ENCODE peak calls at places on chromosomes 13 and 19, in six cellular contexts. I, E, Q, N, C and T are unnamed samples.

GRCh38 chr13:24997367-24997967 is 98.5 kb upstream of the PABPC3 start:
- DNase-seq in C (peak; percentile 27), I (no peak), Q (no peak), N (no peak), E (no peak), T (peak; percentile 42)

GRCh38 chr19:35644987-35645679 is 3.0 kb upstream of the COX6B1 start:
- DNase-seq in C (peak; percentile 16), E (peak; percentile 92), Q (no peak), I (peak; percentile 76), N (peak; percentile 85), T (peak; percentile 47)

GRCh38 chr13:23750383-23751121 is 138.6 kb downstream of the MIPEP start:
- DNase-seq in C (peak; percentile 27), I (no peak), E (no peak), Q (no peak), N (no peak), T (peak; percentile 60)

GRCh38 chr19:51372649-51373504 is at the start of gene NKG7:
- DNase-seq in Q (no peak), E (no peak), I (no peak), N (no peak), C (no peak), T (no peak)

GRCh38 chr13:114124921-114125320 is 7.5 kb downstream of the RASA3 start:
- DNase-seq in E (no peak), I (no peak), Q (peak; percentile 58), N (no peak), C (peak; percentile 95), T (peak; percentile 92)

GRCh38 chr13:109746364-109746763 is 40.0 kb downstream of the IRS2 start:
- DNase-seq in C (no peak), N (no peak), Q (no peak), E (no peak), I (no peak), T (no peak)

GRCh38 chr13:93861818-93862217 is 617.7 kb downstream of the DCT start:
- DNase-seq in N (no peak), E (no peak), I (no peak), Q (peak; percentile 24), C (peak; percentile 92), T (peak; percentile 85)

GRCh38 chr13:49441846-49442245 is 2.0 kb downstream of the CAB39L start:
- DNase-seq in I (no peak), Q (no peak), C (peak; percentile 85), N (no peak), E (no peak), T (peak; percentile 49)

GRCh38 chr19:50461066-50461875 is 15.0 kb upstream of the EMC10 start:
- DNase-seq in E (peak; percentile 67), N (no peak), I (peak; percentile 65), C (peak; percentile 64), Q (peak; percentile 29), T (peak; percentile 65)

GRCh38 chr13:30234763-30235162 is 72.6 kb downstream of the KATNAL1 start:
- DNase-seq in E (no peak), Q (no peak), C (no peak), I (no peak), N (no peak), T (no peak)

GRCh38 chr13:97282705-97283104 is 60.6 kb downstream of the MBNL2 start:
- DNase-seq in I (no peak), Q (no peak), C (no peak), E (no peak), N (no peak), T (no peak)

GRCh38 chr19:47380559-47380958 is 31.4 kb downstream of the DHX34 start:
- DNase-seq in E (no peak), Q (no peak), N (no peak), I (no peak), C (no peak), T (no peak)

GRCh38 chr19:54179921-54180452 is 7.0 kb upstream of the TMC4 start:
- DNase-seq in C (peak; percentile 60), N (no peak), E (peak; percentile 34), Q (no peak), I (no peak), T (peak; percentile 35)

GRCh38 chr19:50695251-50696064 is 24.1 kb downstream of the SHANK1 start:
- DNase-seq in N (no peak), I (no peak), Q (no peak), E (peak; percentile 13), C (no peak), T (no peak)

GRCh38 chr13:76153239-76153638 is 517.1 kb downstream of the LMO7 start:
- DNase-seq in Q (no peak), C (no peak), E (no peak), N (no peak), I (no peak), T (no peak)

GRCh38 chr13:107365466-107366215 is 797.7 kb upstream of the ARGLU1 start:
- DNase-seq in I (no peak), N (no peak), C (peak; percentile 83), E (no peak), Q (peak; percentile 26), T (peak; percentile 33)

GRCh38 chr13:51874651-51875050 is 12.9 kb downstream of the CCDC70 start:
- DNase-seq in N (no peak), Q (no peak), C (no peak), E (no peak), I (no peak), T (no peak)

GRCh38 chr19:8593931-8594330 is 16.6 kb downstream of the ADAMTS10 start:
- DNase-seq in I (no peak), Q (no peak), C (no peak), E (no peak), N (no peak), T (no peak)

GRCh38 chr13:24208314-24208713 is 47.8 kb downstream of the SPATA13 start:
- DNase-seq in C (peak; percentile 95), N (no peak), Q (peak; percentile 69), E (no peak), I (no peak), T (peak; percentile 95)

GRCh38 chr13:98273067-98273823 is 96.2 kb upstream of the RNF113B start:
- DNase-seq in I (no peak), C (no peak), N (no peak), Q (no peak), E (no peak), T (no peak)

GRCh38 chr19:38452430-38453366 is 19.2 kb downstream of the RYR1 start:
- DNase-seq in E (peak; percentile 14), C (no peak), Q (no peak), N (no peak), I (no peak), T (no peak)

GRCh38 chr13:109330941-109331340 is 455.4 kb downstream of the IRS2 start:
- DNase-seq in N (no peak), Q (no peak), I (no peak), C (peak; percentile 85), E (no peak), T (peak; percentile 57)

GRCh38 chr19:46722004-46722380 is 5.1 kb upstream of the PRKD2 start:
- DNase-seq in N (no peak), Q (no peak), C (no peak), I (no peak), E (no peak), T (no peak)

GRCh38 chr19:48991011-48991609 is 2.0 kb downstream of the GYS1 start:
- DNase-seq in E (no peak), N (no peak), C (no peak), Q (no peak), I (no peak), T (no peak)

GRCh38 chr19:48994035-48994386 is 324 bp downstream of the RUVBL2 start:
- DNase-seq in Q (no peak), C (no peak), N (no peak), E (no peak), I (no peak), T (no peak)

GRCh38 chr19:48992571-48993174 is 436 bp downstream of the GYS1 start:
- DNase-seq in C (no peak), N (no peak), I (no peak), Q (no peak), E (peak; percentile 34), T (no peak)

GRCh38 chr19:48991823-48992570 is 1.1 kb downstream of the GYS1 start:
- DNase-seq in E (peak; percentile 62), Q (peak; percentile 62), N (peak; percentile 74), I (no peak), C (peak; percentile 83), T (peak; percentile 80)

GRCh38 chr19:48993175-48994034 is at the start of the genes GYS1 and RUVBL2:
- DNase-seq in I (peak; percentile 99), Q (peak; percentile 99), E (peak; percentile 100), N (peak; percentile 99), C (peak; percentile 99), T (peak; percentile 99)
- TF ChIP-seq CTCF in I (peak; percentile 99), Q (peak; percentile 88), E (peak; percentile 99), N (peak; percentile 98), C (peak; percentile 99), T (peak; percentile 68)

GRCh38 chr13:102394158-102395053 is 7.4 kb downstream of the FGF14 start:
- DNase-seq in N (peak; percentile 97), Q (peak; percentile 55), E (peak; percentile 94), I (peak; percentile 93), C (peak; percentile 73), T (peak; percentile 88)

GRCh38 chr13:102399791-102400618 is 1.8 kb downstream of the FGF14 start:
- DNase-seq in C (no peak), Q (no peak), E (peak; percentile 49), N (peak; percentile 22), I (no peak), T (peak; percentile 19)

GRCh38 chr13:102392810-102393209 is 9.0 kb downstream of the FGF14 start:
- DNase-seq in N (no peak), E (no peak), C (no peak), I (no peak), Q (no peak), T (peak; percentile 43)

GRCh38 chr13:102395939-102396338 is 5.9 kb downstream of the FGF14 start:
- DNase-seq in N (no peak), C (no peak), Q (no peak), E (no peak), I (no peak), T (no peak)

DNA sequence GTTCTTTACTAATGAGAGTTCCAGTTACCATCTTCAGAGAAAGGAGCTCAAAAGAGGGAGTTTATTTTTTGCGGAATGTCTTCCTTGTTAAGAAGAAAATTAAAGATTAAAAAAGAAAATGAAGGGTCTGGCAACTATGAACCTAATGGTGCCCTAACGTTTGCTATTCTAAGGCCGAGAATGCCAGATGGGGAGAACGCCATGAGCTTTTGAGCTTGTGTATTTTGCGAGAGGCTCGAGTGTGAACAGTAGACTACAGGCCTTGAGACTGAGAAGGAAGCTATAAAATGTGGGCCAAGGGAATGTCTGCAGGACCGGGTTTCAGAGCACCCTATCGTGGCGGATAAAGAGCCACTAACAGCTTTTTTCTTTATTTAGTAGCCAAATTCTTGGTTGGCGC is 6.7 kb downstream of the FGF14 start:
- DNase-seq in N (no peak), E (no peak), C (no peak), I (no peak), Q (no peak), T (no peak)
- H3K4me3 ChIP-seq in N (peak overlapping the region; percentile 83), E (peak overlapping the region; percentile 92), C (no peak overlapping the region), I (peak overlapping the region; percentile 81), Q (peak overlapping the region; percentile 74), T (peak overlapping the region; percentile 70)

GRCh38 chr19:531753-532571 is at the start of gene CDC34:
- DNase-seq in E (no peak), C (no peak), I (no peak), N (no peak), Q (no peak), T (no peak)
- TF ChIP-seq CTCF in E (no peak), C (no peak), I (no peak), N (no peak), Q (no peak), T (no peak)

DNA sequence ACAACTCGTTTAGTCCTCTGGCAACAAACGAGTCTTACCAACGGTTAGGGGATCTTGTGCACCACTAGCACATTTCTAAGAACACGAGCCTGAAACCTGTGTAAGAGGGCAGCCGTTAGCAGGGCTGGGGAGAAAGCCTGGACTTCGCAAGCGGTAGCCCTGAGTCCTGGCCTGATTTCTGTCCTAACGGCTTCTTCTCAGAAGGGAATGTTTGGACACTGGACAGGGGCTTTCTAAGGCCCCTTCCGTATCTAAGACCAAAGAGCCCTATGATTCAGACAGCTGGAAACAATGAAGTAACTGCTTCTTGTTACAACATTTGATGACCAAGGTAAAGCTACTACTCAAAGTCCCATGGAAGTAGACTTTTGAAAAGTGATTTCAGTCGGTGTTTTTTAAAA is 2.2 kb downstream of the ANKRD10 start:
- DNase-seq in E (peak; percentile 29), Q (no peak), C (peak; percentile 90), I (no peak), N (no peak), T (peak; percentile 82)
- H3K4me3 ChIP-seq in E (no peak overlapping the region), Q (peak overlapping the region; percentile 99), C (peak overlapping the region; percentile 98), I (peak overlapping the region; percentile 99), N (no peak overlapping the region), T (peak overlapping the region; percentile 87)